ENCODE peak calls at places on chromosomes 2 and 18, in eight cellular contexts. One of them, this sample, is unnamed. For H3K4me1, the result is how much of the 10 kb centered on the place peaks cover.

GRCh38 chr2:82875891-82876290 is 1583.2 kb downstream of the SUCLG1 start:
- DNase-seq in A673: no peak
- DNase-seq in astrocyte: no peak
- DNase-seq in GM23338: no peak
- DNase-seq in MM.1S: no peak
- DNase-seq in PC-3: no peak
- DNase-seq in fibroblast of lung: no peak
- DNase-seq in HepG2: no peak
- DNase-seq in this sample: no peak

GRCh38 chr2:134290363-134290762 is 36.5 kb downstream of the MGAT5 start:
- DNase-seq in A673: no peak
- DNase-seq in astrocyte: no peak
- DNase-seq in GM23338: no peak
- DNase-seq in MM.1S: no peak
- DNase-seq in PC-3: no peak
- DNase-seq in fibroblast of lung: no peak
- DNase-seq in HepG2: no peak
- DNase-seq in this sample: no peak

GRCh38 chr18:46632401-46633089 is 24.5 kb downstream of the LOXHD1 start:
- DNase-seq in A673: peak
- DNase-seq in astrocyte: peak
- DNase-seq in GM23338: no peak
- DNase-seq in MM.1S: no peak
- DNase-seq in PC-3: peak
- DNase-seq in fibroblast of lung: no peak
- DNase-seq in HepG2: no peak
- DNase-seq in this sample: no peak

GRCh38 chr2:169221745-169222369 is 140.5 kb downstream of the LRP2 start:
- DNase-seq in A673: peak
- DNase-seq in astrocyte: peak
- DNase-seq in GM23338: peak
- DNase-seq in MM.1S: peak
- DNase-seq in PC-3: peak
- DNase-seq in fibroblast of lung: peak
- DNase-seq in HepG2: no peak
- DNase-seq in this sample: peak

GRCh38 chr18:26696318-26696717 is 148.0 kb upstream of the KCTD1 start:
- DNase-seq in A673: no peak
- DNase-seq in astrocyte: no peak
- DNase-seq in GM23338: no peak
- DNase-seq in MM.1S: no peak
- DNase-seq in PC-3: no peak
- DNase-seq in fibroblast of lung: no peak
- DNase-seq in HepG2: no peak
- DNase-seq in this sample: no peak

GRCh38 chr2:237921967-237922492 is 44.8 kb upstream of the UBE2F start:
- DNase-seq in A673: no peak
- DNase-seq in astrocyte: no peak
- DNase-seq in GM23338: no peak
- DNase-seq in MM.1S: no peak
- DNase-seq in PC-3: no peak
- DNase-seq in fibroblast of lung: no peak
- DNase-seq in HepG2: no peak
- DNase-seq in this sample: no peak

GRCh38 chr2:178066324-178066723 is 6.3 kb downstream of the PDE11A start:
- DNase-seq in A673: no peak
- DNase-seq in astrocyte: no peak
- DNase-seq in GM23338: no peak
- DNase-seq in MM.1S: no peak
- DNase-seq in PC-3: no peak
- DNase-seq in fibroblast of lung: no peak
- DNase-seq in HepG2: no peak
- DNase-seq in this sample: no peak

GRCh38 chr2:86039963-86040655 is 65.6 kb downstream of the POLR1A start:
- DNase-seq in A673: no peak
- DNase-seq in astrocyte: no peak
- DNase-seq in GM23338: no peak
- DNase-seq in MM.1S: no peak
- DNase-seq in PC-3: no peak
- DNase-seq in fibroblast of lung: no peak
- DNase-seq in HepG2: no peak
- DNase-seq in this sample: no peak

GRCh38 chr2:173997779-173998178 is 32.6 kb upstream of the SP3 start:
- DNase-seq in A673: no peak
- DNase-seq in astrocyte: no peak
- DNase-seq in GM23338: no peak
- DNase-seq in MM.1S: no peak
- DNase-seq in PC-3: peak
- DNase-seq in fibroblast of lung: peak
- DNase-seq in HepG2: no peak
- DNase-seq in this sample: no peak

GRCh38 chr2:202378001-202378400 is 1.9 kb downstream of the BMPR2 start:
- DNase-seq in A673: no peak
- DNase-seq in astrocyte: no peak
- DNase-seq in GM23338: no peak
- DNase-seq in MM.1S: no peak
- DNase-seq in PC-3: peak
- DNase-seq in fibroblast of lung: no peak
- DNase-seq in HepG2: no peak
- DNase-seq in this sample: no peak

GRCh38 chr2:238225911-238226697 is 13.7 kb downstream of the HES6 start:
- DNase-seq in A673: no peak
- DNase-seq in astrocyte: peak
- DNase-seq in GM23338: no peak
- DNase-seq in MM.1S: no peak
- DNase-seq in PC-3: no peak
- DNase-seq in fibroblast of lung: peak
- DNase-seq in HepG2: no peak
- DNase-seq in this sample: no peak

GRCh38 chr18:76801567-76802505 is 20.5 kb upstream of the ZNF236 start:
- DNase-seq in A673: peak
- DNase-seq in astrocyte: no peak
- DNase-seq in GM23338: peak
- DNase-seq in MM.1S: peak
- DNase-seq in PC-3: peak
- DNase-seq in fibroblast of lung: peak
- DNase-seq in HepG2: peak
- DNase-seq in this sample: peak

GRCh38 chr18:58682429-58683069 is 11.3 kb downstream of the MALT1 start:
- DNase-seq in A673: peak
- DNase-seq in astrocyte: peak
- DNase-seq in GM23338: no peak
- DNase-seq in MM.1S: no peak
- DNase-seq in PC-3: peak
- DNase-seq in fibroblast of lung: peak
- DNase-seq in HepG2: peak
- DNase-seq in this sample: peak

DNA sequence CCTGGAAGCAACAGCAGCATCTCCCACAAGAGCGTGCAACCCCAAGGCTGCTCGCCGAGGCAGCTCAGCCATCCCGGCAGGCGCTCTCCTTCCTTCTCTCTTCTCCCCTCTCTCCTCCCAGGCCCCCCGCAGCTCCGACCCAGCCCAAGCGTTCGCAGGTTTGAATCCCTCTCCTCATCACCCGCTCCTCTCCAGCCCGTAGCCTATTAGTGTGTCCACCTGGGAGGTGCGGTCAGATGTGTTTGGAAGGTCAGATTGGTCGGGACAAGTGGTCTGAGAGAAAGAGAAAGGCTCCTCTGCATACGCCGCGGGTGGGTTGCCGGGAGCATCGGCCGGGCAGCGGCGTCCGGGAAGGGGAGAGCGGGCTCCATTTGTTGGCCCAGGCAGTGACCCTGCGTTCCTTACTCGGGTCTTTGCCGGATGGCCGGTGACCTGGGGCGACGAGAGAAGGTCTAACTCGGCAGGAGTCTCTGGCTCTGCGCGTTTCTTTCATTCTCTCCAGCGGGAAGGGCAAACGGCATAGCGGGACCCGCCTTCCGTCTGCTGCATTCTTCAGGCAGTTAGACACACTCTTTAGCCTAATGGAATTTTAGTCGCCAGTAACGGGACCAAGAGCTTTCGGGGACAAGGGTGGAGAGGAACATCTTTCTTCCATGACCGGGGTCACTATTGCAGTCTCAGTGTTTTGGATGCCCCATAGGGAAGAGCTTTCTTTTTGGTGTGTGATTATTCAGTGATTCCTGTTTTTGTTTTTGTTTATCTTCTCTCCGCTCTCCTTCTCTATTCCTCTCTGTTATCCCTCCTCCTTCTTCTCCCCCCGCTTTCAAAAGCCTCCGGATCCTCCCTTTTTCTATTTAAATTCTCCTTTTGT is 1.1 kb upstream of the TMEFF2 start:
- DNase-seq in A673: peak
- DNase-seq in astrocyte: peak
- DNase-seq in GM23338: peak
- DNase-seq in MM.1S: no peak
- DNase-seq in PC-3: peak
- DNase-seq in fibroblast of lung: peak
- DNase-seq in HepG2: no peak
- DNase-seq in this sample: peak
- TF ChIP-seq EZH2 in A673: no peak
- TF ChIP-seq EZH2 in astrocyte: no peak
- TF ChIP-seq EZH2 in GM23338: no peak
- TF ChIP-seq EZH2 in MM.1S: no peak
- TF ChIP-seq EZH2 in PC-3: peak
- TF ChIP-seq EZH2 in fibroblast of lung: peak
- TF ChIP-seq EZH2 in HepG2: no peak
- TF ChIP-seq EZH2 in this sample: peak

DNA sequence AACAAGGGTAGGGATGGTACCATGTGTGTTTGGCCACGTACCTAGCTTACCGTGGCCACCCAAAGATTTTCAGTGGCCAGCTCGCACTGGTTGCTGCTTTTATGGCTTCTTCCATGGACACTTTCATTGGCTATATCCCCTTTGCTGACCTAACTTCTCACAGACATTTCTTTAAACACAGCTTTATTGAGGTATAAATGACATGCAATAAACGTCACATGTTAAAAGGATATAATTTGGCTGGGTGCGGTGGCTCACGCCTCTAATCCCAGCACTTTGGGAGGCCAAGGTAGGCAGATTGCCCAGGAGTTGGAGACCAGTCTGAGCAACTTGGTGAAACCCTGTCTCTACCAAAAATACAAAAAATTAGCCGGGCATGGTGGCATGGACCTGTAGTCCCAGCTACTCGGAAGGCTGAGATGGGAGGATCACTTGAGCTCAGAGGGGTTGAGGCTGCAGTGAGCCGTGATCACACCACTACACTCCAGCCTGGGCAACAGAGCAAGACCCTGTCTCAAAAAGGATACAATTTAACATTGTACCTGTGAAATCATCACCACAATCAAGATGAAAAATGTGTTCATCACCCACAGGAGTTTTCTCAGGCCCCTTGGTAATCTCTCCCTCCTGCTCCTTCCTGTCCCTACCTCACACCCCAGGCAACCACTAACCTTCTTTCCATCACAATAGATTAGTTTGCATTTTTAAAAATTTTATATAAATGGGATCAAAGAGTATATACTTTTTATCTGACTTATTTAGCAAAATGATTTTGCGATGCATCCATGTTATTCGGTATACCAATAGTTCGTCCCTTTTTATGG is 127.8 kb upstream of the PPP1CB start:
- DNase-seq in A673: no peak
- DNase-seq in astrocyte: no peak
- DNase-seq in GM23338: no peak
- DNase-seq in MM.1S: no peak
- DNase-seq in PC-3: no peak
- DNase-seq in fibroblast of lung: no peak
- DNase-seq in HepG2: no peak
- DNase-seq in this sample: no peak
- H3K4me1 ChIP-seq in A673: under half
- H3K4me1 ChIP-seq in astrocyte: under half
- H3K4me1 ChIP-seq in GM23338: under half
- H3K4me1 ChIP-seq in MM.1S: under half
- H3K4me1 ChIP-seq in PC-3: under half
- H3K4me1 ChIP-seq in fibroblast of lung: under half
- H3K4me1 ChIP-seq in HepG2: under half
- H3K4me1 ChIP-seq in this sample: under half

DNA sequence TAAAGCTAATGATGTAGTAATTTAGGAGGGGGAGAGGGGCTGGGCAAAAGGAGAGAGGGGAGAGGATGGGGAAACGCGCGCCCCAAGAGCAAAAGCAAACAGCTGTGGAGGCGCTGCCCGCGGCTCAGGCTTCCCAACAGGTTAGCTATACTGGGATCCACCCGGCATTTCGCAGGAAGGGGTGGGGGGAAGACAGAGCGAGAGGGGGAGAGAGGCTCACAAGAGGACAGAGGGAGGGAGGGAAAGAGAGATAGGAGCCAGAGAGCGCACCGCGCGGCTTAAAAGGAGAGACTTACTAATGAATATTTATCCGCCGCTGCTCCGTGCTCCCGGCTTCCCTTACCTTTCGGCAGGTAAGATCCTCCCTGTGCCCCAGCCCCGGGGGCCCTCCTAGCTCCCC is 7.5 kb upstream of the SIX3 start:
- DNase-seq in A673: no peak
- DNase-seq in astrocyte: no peak
- DNase-seq in GM23338: peak
- DNase-seq in MM.1S: no peak
- DNase-seq in PC-3: no peak
- DNase-seq in fibroblast of lung: no peak
- DNase-seq in HepG2: no peak
- DNase-seq in this sample: no peak
- TF ChIP-seq EZH2 in A673: peak
- TF ChIP-seq EZH2 in astrocyte: peak
- TF ChIP-seq EZH2 in GM23338: no peak
- TF ChIP-seq EZH2 in MM.1S: no peak
- TF ChIP-seq EZH2 in PC-3: no peak
- TF ChIP-seq EZH2 in fibroblast of lung: peak
- TF ChIP-seq EZH2 in HepG2: peak
- TF ChIP-seq EZH2 in this sample: no peak

DNA sequence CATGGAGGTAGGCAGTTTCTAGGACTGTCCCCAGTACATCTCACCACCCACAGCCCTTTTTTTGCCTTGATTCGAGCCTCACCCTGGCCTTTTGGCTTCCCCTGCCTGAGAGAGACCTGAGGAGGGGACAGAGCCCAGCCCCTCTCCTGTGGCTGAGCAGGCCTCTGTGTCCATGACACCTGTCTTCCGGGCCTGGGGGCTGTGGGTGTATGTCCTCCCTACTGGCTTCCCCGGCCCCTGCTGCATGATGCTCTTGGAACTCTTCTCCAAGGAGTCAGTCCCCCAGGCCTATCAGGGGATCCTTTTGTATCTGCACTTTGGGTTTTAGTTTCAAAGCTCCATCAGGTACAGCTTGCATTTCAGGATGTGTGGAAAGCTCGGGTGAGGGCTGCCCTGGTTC is 80.4 kb downstream of the STPG4 start:
- DNase-seq in A673: no peak
- DNase-seq in astrocyte: no peak
- DNase-seq in GM23338: no peak
- DNase-seq in MM.1S: no peak
- DNase-seq in PC-3: no peak
- DNase-seq in fibroblast of lung: no peak
- DNase-seq in HepG2: no peak
- DNase-seq in this sample: no peak
- H3K4me1 ChIP-seq in A673: under half
- H3K4me1 ChIP-seq in astrocyte: half or more
- H3K4me1 ChIP-seq in GM23338: under half
- H3K4me1 ChIP-seq in MM.1S: under half
- H3K4me1 ChIP-seq in PC-3: half or more
- H3K4me1 ChIP-seq in fibroblast of lung: half or more
- H3K4me1 ChIP-seq in HepG2: half or more
- H3K4me1 ChIP-seq in this sample: under half

GRCh38 chr2:95025406-95026319 is at the start of gene MAL:
- DNase-seq in A673: peak
- DNase-seq in astrocyte: no peak
- DNase-seq in GM23338: peak
- DNase-seq in MM.1S: no peak
- DNase-seq in PC-3: no peak
- DNase-seq in fibroblast of lung: no peak
- DNase-seq in HepG2: no peak
- DNase-seq in this sample: no peak
- TF ChIP-seq EZH2 in A673: peak
- TF ChIP-seq EZH2 in astrocyte: peak
- TF ChIP-seq EZH2 in GM23338: peak
- TF ChIP-seq EZH2 in MM.1S: no peak
- TF ChIP-seq EZH2 in PC-3: no peak
- TF ChIP-seq EZH2 in fibroblast of lung: peak
- TF ChIP-seq EZH2 in HepG2: no peak
- TF ChIP-seq EZH2 in this sample: peak

This sample was measured in hepatocyte.